ENCODE peak calls at places on chromosomes 5 and 9, in ten cellular contexts. A is heart right ventricle, Q is dorsolateral prefrontal cortex, D is BJ, V is GM12865, N is tibial nerve, K is upper lobe of left lung, I is Calu3, P is endothelial cell, X is nephron progenitor cell. F is an unnamed sample.

GRCh38 chr5:83927140-83927733 is 206.6 kb upstream of the HAPLN1 start:
- DNase-seq in A (peak; percentile 40), Q (no peak), D (no peak), V (peak; percentile 43), N (peak; percentile 45), K (no peak), I (peak; percentile 87), P (peak; percentile 84), X (peak; percentile 83), F (no peak)

GRCh38 chr5:78603636-78604175 is 44.9 kb downstream of the LHFPL2 start:
- DNase-seq in A (no peak), Q (no peak), D (no peak), V (no peak), N (no peak), K (no peak), I (no peak), P (no peak), X (no peak), F (no peak)

GRCh38 chr5:157072508-157072907 is 13.6 kb upstream of the HAVCR1 start:
- DNase-seq in A (no peak), Q (no peak), D (no peak), V (no peak), N (no peak), K (no peak), I (peak; percentile 83), P (no peak), X (no peak), F (peak; percentile 21)

GRCh38 chr5:58451732-58452565 is 7.9 kb downstream of the PLK2 start:
- DNase-seq in A (no peak), Q (no peak), D (no peak), V (no peak), N (no peak), K (no peak), I (no peak), P (no peak), X (no peak), F (no peak)

GRCh38 chr5:178306430-178307225 is 74.0 kb upstream of the PHYKPL start:
- DNase-seq in A (no peak), Q (peak; percentile 27), D (no peak), V (no peak), N (no peak), K (no peak), I (no peak), P (no peak), X (no peak), F (no peak)

GRCh38 chr5:31827862-31828261 is 188.9 kb downstream of the PDZD2 start:
- DNase-seq in A (no peak), Q (no peak), D (no peak), V (no peak), N (no peak), K (no peak), I (no peak), P (no peak), X (no peak), F (no peak)

GRCh38 chr9:130244548-130245165 is 20.9 kb upstream of the HMCN2 start:
- DNase-seq in A (no peak), Q (no peak), D (no peak), V (no peak), N (no peak), K (no peak), I (no peak), P (no peak), X (no peak), F (no peak)

GRCh38 chr9:108086624-108087023 is 597.1 kb upstream of the KLF4 start:
- DNase-seq in A (no peak), Q (no peak), D (no peak), V (no peak), N (no peak), K (no peak), I (no peak), P (no peak), X (no peak), F (no peak)

GRCh38 chr5:107215581-107215980 is 455.2 kb downstream of the EFNA5 start:
- DNase-seq in A (no peak), Q (no peak), D (no peak), V (no peak), N (no peak), K (no peak), I (peak; percentile 21), P (no peak), X (no peak), F (no peak)

GRCh38 chr5:88613051-88613450 is 269.9 kb downstream of the MEF2C start:
- DNase-seq in A (no peak), Q (no peak), D (no peak), V (no peak), N (no peak), K (no peak), I (no peak), P (no peak), X (no peak), F (no peak)

GRCh38 chr5:180117378-180117725 is 45.8 kb upstream of the RNF130 start:
- DNase-seq in A (no peak), Q (no peak), D (no peak), V (no peak), N (no peak), K (no peak), I (no peak), P (no peak), X (no peak), F (no peak)

GRCh38 chr5:43105369-43106289 is 15.1 kb upstream of the ZNF131 start:
- DNase-seq in A (peak; percentile 90), Q (peak; percentile 81), D (peak; percentile 83), V (peak; percentile 97), N (peak; percentile 77), K (no peak), I (peak; percentile 92), P (peak; percentile 92), X (peak; percentile 84), F (peak; percentile 87)

GRCh38 chr5:43115968-43116367 is 4.7 kb upstream of the ZNF131 start:
- DNase-seq in A (no peak), Q (no peak), D (no peak), V (no peak), N (no peak), K (no peak), I (no peak), P (no peak), X (no peak), F (no peak)

GRCh38 chr5:43113546-43113945 is 7.2 kb upstream of the ZNF131 start:
- DNase-seq in A (no peak), Q (no peak), D (no peak), V (no peak), N (no peak), K (no peak), I (no peak), P (no peak), X (no peak), F (no peak)

GRCh38 chr5:43106290-43106638 is 14.4 kb upstream of the ZNF131 start:
- DNase-seq in A (no peak), Q (no peak), D (no peak), V (no peak), N (no peak), K (no peak), I (no peak), P (no peak), X (no peak), F (no peak)

GRCh38 chr5:43110606-43111170 is 10.0 kb upstream of the ZNF131 start:
- DNase-seq in A (no peak), Q (no peak), D (no peak), V (peak; percentile 62), N (no peak), K (no peak), I (peak; percentile 46), P (peak; percentile 18), X (peak; percentile 8), F (no peak)
- TF ChIP-seq CTCF in A (no peak), Q (no peak), D (peak; percentile 33), V (peak; percentile 56), N (no peak), K (no peak), I (peak; percentile 44), P (peak; percentile 52), X (peak; percentile 32), F (no peak)

GRCh38 chr5:10333154-10334006 is 20.1 kb upstream of the MARCHF6 start:
- DNase-seq in A (no peak), Q (no peak), D (no peak), V (no peak), N (no peak), K (peak; percentile 92), I (peak; percentile 59), P (peak; percentile 57), X (peak; percentile 61), F (peak; percentile 18)
- TF ChIP-seq CTCF in A (no peak), Q (no peak), D (no peak), V (no peak), N (peak; percentile 8), K (peak; percentile 6), I (no peak), P (no peak), X (no peak), F (no peak)

GRCh38 chr5:151463137-151464029 is 16.0 kb downstream of the SLC36A1 start:
- DNase-seq in A (no peak), Q (no peak), D (no peak), V (no peak), N (no peak), K (no peak), I (no peak), P (peak; percentile 59), X (peak; percentile 56), F (no peak)
- TF ChIP-seq CTCF in A (peak; percentile 25), Q (no peak), D (peak; percentile 38), V (peak; percentile 30), N (no peak), K (no peak), I (no peak), P (peak; percentile 69), X (peak; percentile 62), F (no peak)

GRCh38 chr5:14400611-14401010 is 181.0 kb upstream of the OTULINL start:
- DNase-seq in A (no peak), Q (no peak), D (no peak), V (no peak), N (no peak), K (no peak), I (no peak), P (no peak), X (no peak), F (no peak)

GRCh38 chr5:14402424-14402823 is 179.2 kb upstream of the OTULINL start:
- DNase-seq in A (no peak), Q (no peak), D (no peak), V (no peak), N (no peak), K (no peak), I (no peak), P (no peak), X (no peak), F (no peak)

GRCh38 chr5:14401639-14402038 is 180.0 kb upstream of the OTULINL start:
- DNase-seq in A (no peak), Q (no peak), D (no peak), V (no peak), N (no peak), K (no peak), I (no peak), P (no peak), X (no peak), F (no peak)

GRCh38 chr5:14399054-14399657 is 182.4 kb upstream of the OTULINL start:
- DNase-seq in A (no peak), Q (no peak), D (no peak), V (peak; percentile 51), N (no peak), K (no peak), I (no peak), P (peak; percentile 23), X (no peak), F (no peak)

DNA sequence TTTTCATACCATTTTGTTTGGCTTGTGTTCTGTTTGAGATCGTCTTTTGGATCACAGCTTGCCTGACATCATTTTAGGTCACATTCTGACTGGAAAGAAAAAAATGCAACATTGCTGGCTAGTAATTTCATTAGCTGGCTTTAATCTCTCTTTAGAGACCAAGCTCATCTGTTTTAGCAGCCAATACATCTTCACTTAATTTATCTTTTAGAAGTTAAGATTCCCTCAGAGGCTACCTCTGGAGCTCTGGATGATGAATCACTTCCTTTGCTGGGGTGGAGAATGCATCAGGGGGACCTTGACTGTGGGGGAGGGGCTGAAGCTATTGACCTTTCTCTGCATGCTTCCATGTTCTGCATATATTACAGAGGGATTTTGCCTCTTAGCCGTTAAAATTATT is 181.5 kb upstream of the OTULINL start:
- DNase-seq in A (no peak), Q (no peak), D (peak; percentile 52), V (no peak), N (no peak), K (no peak), I (no peak), P (no peak), X (no peak), F (no peak)
- TF ChIP-seq CTCF in A (no peak), Q (no peak), D (no peak), V (no peak), N (no peak), K (no peak), I (no peak), P (no peak), X (no peak), F (no peak)